ENCODE peak calls at places on chromosomes 2 and 18, in six cellular contexts. N, F, P, V, X and G are unnamed samples.
A peak's percentile ranks its signal among the peaks of the same experiment; 100 is the strongest.

GRCh38 chr2:102473020-102473419 is at the start of gene SLC9A4:
- DNase-seq in X (peak; percentile 35), N (peak; percentile 64), V (peak; percentile 6), F (no peak), P (peak; percentile 44), G (peak; percentile 69)

GRCh38 chr2:187483537-187483936 is 35.5 kb upstream of the CALCRL start:
- DNase-seq in F (no peak), V (no peak), X (no peak), P (no peak), N (no peak), G (no peak)

GRCh38 chr2:133452146-133452545 is 116.1 kb downstream of the NCKAP5 start:
- DNase-seq in F (no peak), N (no peak), P (no peak), X (no peak), V (no peak), G (no peak)

GRCh38 chr2:175815537-175815936 is 186.5 kb downstream of the LNPK start:
- DNase-seq in V (peak; percentile 34), F (no peak), P (no peak), N (no peak), X (peak; percentile 37), G (peak; percentile 44)

GRCh38 chr18:22432672-22433137 is 15.0 kb upstream of the CTAGE1 start:
- DNase-seq in N (peak; percentile 53), P (peak; percentile 30), F (no peak), V (peak; percentile 84), X (peak; percentile 94), G (peak; percentile 86)

GRCh38 chr2:71941731-71942575 is 205.7 kb downstream of the CYP26B1 start:
- DNase-seq in X (no peak), N (no peak), V (no peak), P (no peak), F (no peak), G (no peak)

GRCh38 chr18:72830109-72830508 is 37.7 kb downstream of the NETO1 start:
- DNase-seq in P (no peak), N (peak; percentile 6), F (peak; percentile 17), X (no peak), V (peak; percentile 6), G (peak; percentile 38)

GRCh38 chr2:22934789-22935188 is 450.2 kb upstream of the KLHL29 start:
- DNase-seq in X (no peak), P (no peak), N (no peak), V (no peak), F (no peak), G (no peak)

GRCh38 chr2:24521975-24522639 is 31.1 kb downstream of the NCOA1 start:
- DNase-seq in V (no peak), F (no peak), X (no peak), P (no peak), N (no peak), G (no peak)

GRCh38 chr18:66119347-66119746 is 368.5 kb downstream of the CDH7 start:
- DNase-seq in X (no peak), N (no peak), P (no peak), V (no peak), F (no peak), G (no peak)

GRCh38 chr2:200335657-200336056 is 29.2 kb downstream of the SPATS2L start:
- DNase-seq in F (no peak), N (no peak), P (no peak), V (no peak), X (peak; percentile 35), G (peak; percentile 30)

GRCh38 chr2:226526731-226527130 is 272.9 kb downstream of the IRS1 start:
- DNase-seq in N (no peak), V (no peak), P (no peak), F (no peak), X (no peak), G (peak; percentile 9)

GRCh38 chr2:160321025-160321424 is 121.0 kb upstream of the ITGB6 start:
- DNase-seq in F (no peak), V (no peak), N (peak; percentile 38), P (no peak), X (no peak), G (no peak)

GRCh38 chr2:9307505-9307904 is 100.9 kb downstream of the ASAP2 start:
- DNase-seq in P (no peak), N (no peak), V (no peak), F (no peak), X (no peak), G (no peak)